ENCODE peak calls at places on chromosomes 3 and 15, in ten cellular contexts. One of them, this sample, is unnamed.

GRCh38 chr3:186594591-186595113 is 18.2 kb upstream of the AHSG start:
- DNase-seq in prostate gland: no peak
- DNase-seq in stomach: no peak
- DNase-seq in breast epithelium: no peak
- DNase-seq in sigmoid colon: no peak
- DNase-seq in transverse colon: no peak
- DNase-seq in GM23338: no peak
- DNase-seq in HL-60: no peak
- DNase-seq in endothelial cell of umbilical vein: no peak
- DNase-seq in SK-N-SH: no peak
- DNase-seq in this sample: no peak

GRCh38 chr3:14769531-14770325 is 49.0 kb upstream of the FGD5 start:
- DNase-seq in stomach: no peak
- DNase-seq in prostate gland: no peak
- DNase-seq in endothelial cell of umbilical vein: no peak
- DNase-seq in SK-N-SH: peak
- DNase-seq in sigmoid colon: no peak
- DNase-seq in GM23338: no peak
- DNase-seq in transverse colon: no peak
- DNase-seq in HL-60: no peak
- DNase-seq in breast epithelium: no peak
- DNase-seq in this sample: peak

GRCh38 chr3:118402971-118403370 is 631.7 kb downstream of the IGSF11 start:
- DNase-seq in HL-60: no peak
- DNase-seq in endothelial cell of umbilical vein: no peak
- DNase-seq in stomach: no peak
- DNase-seq in breast epithelium: no peak
- DNase-seq in transverse colon: no peak
- DNase-seq in SK-N-SH: no peak
- DNase-seq in GM23338: no peak
- DNase-seq in sigmoid colon: no peak
- DNase-seq in prostate gland: no peak
- DNase-seq in this sample: no peak

GRCh38 chr3:138442996-138443395 is 8.6 kb downstream of the ESYT3 start:
- DNase-seq in prostate gland: no peak
- DNase-seq in sigmoid colon: no peak
- DNase-seq in GM23338: no peak
- DNase-seq in endothelial cell of umbilical vein: no peak
- DNase-seq in HL-60: no peak
- DNase-seq in breast epithelium: no peak
- DNase-seq in stomach: no peak
- DNase-seq in SK-N-SH: no peak
- DNase-seq in transverse colon: no peak
- DNase-seq in this sample: no peak

GRCh38 chr15:62649793-62650420 is 392.6 kb upstream of the TPM1 start:
- DNase-seq in transverse colon: no peak
- DNase-seq in stomach: no peak
- DNase-seq in endothelial cell of umbilical vein: no peak
- DNase-seq in sigmoid colon: peak
- DNase-seq in SK-N-SH: no peak
- DNase-seq in GM23338: no peak
- DNase-seq in breast epithelium: no peak
- DNase-seq in prostate gland: no peak
- DNase-seq in HL-60: no peak
- DNase-seq in this sample: no peak

GRCh38 chr15:51755790-51756189 is 4.4 kb downstream of the TMOD2 start:
- DNase-seq in prostate gland: no peak
- DNase-seq in endothelial cell of umbilical vein: no peak
- DNase-seq in GM23338: no peak
- DNase-seq in SK-N-SH: no peak
- DNase-seq in transverse colon: no peak
- DNase-seq in breast epithelium: no peak
- DNase-seq in sigmoid colon: no peak
- DNase-seq in stomach: no peak
- DNase-seq in HL-60: no peak
- DNase-seq in this sample: no peak

GRCh38 chr3:77885381-77885780 is 845.5 kb downstream of the ROBO2 start:
- DNase-seq in transverse colon: no peak
- DNase-seq in GM23338: no peak
- DNase-seq in sigmoid colon: no peak
- DNase-seq in HL-60: no peak
- DNase-seq in endothelial cell of umbilical vein: no peak
- DNase-seq in stomach: no peak
- DNase-seq in breast epithelium: no peak
- DNase-seq in prostate gland: no peak
- DNase-seq in SK-N-SH: no peak
- DNase-seq in this sample: no peak

GRCh38 chr15:89187301-89187700 is 34.1 kb downstream of the RLBP1 start:
- DNase-seq in endothelial cell of umbilical vein: no peak
- DNase-seq in HL-60: no peak
- DNase-seq in breast epithelium: no peak
- DNase-seq in transverse colon: no peak
- DNase-seq in SK-N-SH: no peak
- DNase-seq in stomach: no peak
- DNase-seq in prostate gland: no peak
- DNase-seq in sigmoid colon: no peak
- DNase-seq in GM23338: no peak
- DNase-seq in this sample: no peak

GRCh38 chr15:48868549-48868948 is 9.4 kb upstream of the EID1 start:
- DNase-seq in sigmoid colon: no peak
- DNase-seq in breast epithelium: no peak
- DNase-seq in prostate gland: no peak
- DNase-seq in GM23338: no peak
- DNase-seq in SK-N-SH: no peak
- DNase-seq in stomach: no peak
- DNase-seq in HL-60: no peak
- DNase-seq in transverse colon: no peak
- DNase-seq in endothelial cell of umbilical vein: peak
- DNase-seq in this sample: no peak

GRCh38 chr15:48872632-48873031 is 5.3 kb upstream of the EID1 start:
- DNase-seq in HL-60: no peak
- DNase-seq in transverse colon: no peak
- DNase-seq in SK-N-SH: no peak
- DNase-seq in breast epithelium: no peak
- DNase-seq in GM23338: no peak
- DNase-seq in sigmoid colon: no peak
- DNase-seq in endothelial cell of umbilical vein: no peak
- DNase-seq in stomach: no peak
- DNase-seq in prostate gland: no peak
- DNase-seq in this sample: no peak

GRCh38 chr15:48869966-48870365 is 8.0 kb upstream of the EID1 start:
- DNase-seq in SK-N-SH: no peak
- DNase-seq in stomach: no peak
- DNase-seq in GM23338: no peak
- DNase-seq in sigmoid colon: no peak
- DNase-seq in breast epithelium: no peak
- DNase-seq in HL-60: no peak
- DNase-seq in transverse colon: no peak
- DNase-seq in prostate gland: no peak
- DNase-seq in endothelial cell of umbilical vein: no peak
- DNase-seq in this sample: no peak

GRCh38 chr15:48868018-48868417 is 9.9 kb upstream of the EID1 start:
- DNase-seq in stomach: no peak
- DNase-seq in breast epithelium: no peak
- DNase-seq in HL-60: no peak
- DNase-seq in prostate gland: no peak
- DNase-seq in endothelial cell of umbilical vein: no peak
- DNase-seq in transverse colon: no peak
- DNase-seq in SK-N-SH: no peak
- DNase-seq in GM23338: no peak
- DNase-seq in sigmoid colon: no peak
- DNase-seq in this sample: no peak

GRCh38 chr15:48871536-48871935 is 6.4 kb upstream of the EID1 start:
- DNase-seq in prostate gland: no peak
- DNase-seq in breast epithelium: no peak
- DNase-seq in GM23338: no peak
- DNase-seq in sigmoid colon: no peak
- DNase-seq in SK-N-SH: no peak
- DNase-seq in HL-60: no peak
- DNase-seq in transverse colon: no peak
- DNase-seq in endothelial cell of umbilical vein: no peak
- DNase-seq in stomach: no peak
- DNase-seq in this sample: no peak
- TF ChIP-seq POLR2AphosphoS5 in prostate gland: no peak
- TF ChIP-seq POLR2AphosphoS5 in breast epithelium: no peak
- TF ChIP-seq POLR2AphosphoS5 in GM23338: no peak
- TF ChIP-seq POLR2AphosphoS5 in sigmoid colon: no peak
- TF ChIP-seq POLR2AphosphoS5 in SK-N-SH: no peak
- TF ChIP-seq POLR2AphosphoS5 in HL-60: no peak
- TF ChIP-seq POLR2AphosphoS5 in transverse colon: no peak
- TF ChIP-seq POLR2AphosphoS5 in endothelial cell of umbilical vein: no peak
- TF ChIP-seq POLR2AphosphoS5 in stomach: no peak
- TF ChIP-seq POLR2AphosphoS5 in this sample: no peak

GRCh38 chr15:46677491-46677890 is 1039.8 kb upstream of the SEMA6D start:
- DNase-seq in prostate gland: no peak
- DNase-seq in SK-N-SH: no peak
- DNase-seq in HL-60: no peak
- DNase-seq in transverse colon: no peak
- DNase-seq in breast epithelium: no peak
- DNase-seq in endothelial cell of umbilical vein: no peak
- DNase-seq in GM23338: peak
- DNase-seq in stomach: no peak
- DNase-seq in sigmoid colon: no peak
- DNase-seq in this sample: no peak

GRCh38 chr15:46685681-46686080 is 1031.6 kb upstream of the SEMA6D start:
- DNase-seq in prostate gland: no peak
- DNase-seq in sigmoid colon: no peak
- DNase-seq in stomach: no peak
- DNase-seq in transverse colon: no peak
- DNase-seq in GM23338: no peak
- DNase-seq in endothelial cell of umbilical vein: no peak
- DNase-seq in HL-60: no peak
- DNase-seq in breast epithelium: no peak
- DNase-seq in SK-N-SH: no peak
- DNase-seq in this sample: no peak

GRCh38 chr15:46685096-46685495 is 1032.2 kb upstream of the SEMA6D start:
- DNase-seq in HL-60: no peak
- DNase-seq in SK-N-SH: no peak
- DNase-seq in endothelial cell of umbilical vein: no peak
- DNase-seq in sigmoid colon: no peak
- DNase-seq in prostate gland: no peak
- DNase-seq in GM23338: no peak
- DNase-seq in stomach: no peak
- DNase-seq in transverse colon: no peak
- DNase-seq in breast epithelium: no peak
- DNase-seq in this sample: no peak

GRCh38 chr15:46682969-46683791 is 1034.1 kb upstream of the SEMA6D start:
- DNase-seq in endothelial cell of umbilical vein: no peak
- DNase-seq in transverse colon: peak
- DNase-seq in HL-60: no peak
- DNase-seq in sigmoid colon: no peak
- DNase-seq in breast epithelium: no peak
- DNase-seq in stomach: no peak
- DNase-seq in GM23338: no peak
- DNase-seq in prostate gland: no peak
- DNase-seq in SK-N-SH: no peak
- DNase-seq in this sample: no peak

GRCh38 chr15:46681901-46682300 is 1035.4 kb upstream of the SEMA6D start:
- DNase-seq in HL-60: no peak
- DNase-seq in SK-N-SH: no peak
- DNase-seq in breast epithelium: no peak
- DNase-seq in stomach: no peak
- DNase-seq in endothelial cell of umbilical vein: no peak
- DNase-seq in transverse colon: no peak
- DNase-seq in sigmoid colon: no peak
- DNase-seq in prostate gland: peak
- DNase-seq in GM23338: no peak
- DNase-seq in this sample: no peak
- TF ChIP-seq CTCF in HL-60: no peak
- TF ChIP-seq CTCF in SK-N-SH: no peak
- TF ChIP-seq CTCF in breast epithelium: no peak
- TF ChIP-seq CTCF in stomach: no peak
- TF ChIP-seq CTCF in endothelial cell of umbilical vein: no peak
- TF ChIP-seq CTCF in transverse colon: no peak
- TF ChIP-seq CTCF in sigmoid colon: no peak
- TF ChIP-seq CTCF in prostate gland: no peak
- TF ChIP-seq CTCF in GM23338: no peak
- TF ChIP-seq CTCF in this sample: no peak

GRCh38 chr15:57017024-57017423 is 98.6 kb downstream of the TCF12 start:
- DNase-seq in prostate gland: no peak
- DNase-seq in endothelial cell of umbilical vein: peak
- DNase-seq in stomach: no peak
- DNase-seq in transverse colon: no peak
- DNase-seq in SK-N-SH: peak
- DNase-seq in sigmoid colon: no peak
- DNase-seq in GM23338: peak
- DNase-seq in HL-60: no peak
- DNase-seq in breast epithelium: no peak
- DNase-seq in this sample: no peak

GRCh38 chr15:57018151-57018550 is 99.7 kb downstream of the TCF12 start:
- DNase-seq in GM23338: no peak
- DNase-seq in breast epithelium: no peak
- DNase-seq in endothelial cell of umbilical vein: no peak
- DNase-seq in transverse colon: no peak
- DNase-seq in HL-60: no peak
- DNase-seq in stomach: no peak
- DNase-seq in prostate gland: no peak
- DNase-seq in SK-N-SH: no peak
- DNase-seq in sigmoid colon: no peak
- DNase-seq in this sample: no peak

GRCh38 chr15:57012557-57012956 is 94.1 kb downstream of the TCF12 start:
- DNase-seq in GM23338: no peak
- DNase-seq in HL-60: no peak
- DNase-seq in SK-N-SH: no peak
- DNase-seq in prostate gland: no peak
- DNase-seq in endothelial cell of umbilical vein: no peak
- DNase-seq in breast epithelium: no peak
- DNase-seq in sigmoid colon: no peak
- DNase-seq in transverse colon: no peak
- DNase-seq in stomach: no peak
- DNase-seq in this sample: no peak

GRCh38 chr15:57015897-57016296 is 97.5 kb downstream of the TCF12 start:
- DNase-seq in transverse colon: no peak
- DNase-seq in sigmoid colon: no peak
- DNase-seq in prostate gland: no peak
- DNase-seq in breast epithelium: no peak
- DNase-seq in endothelial cell of umbilical vein: no peak
- DNase-seq in GM23338: no peak
- DNase-seq in HL-60: no peak
- DNase-seq in SK-N-SH: no peak
- DNase-seq in stomach: no peak
- DNase-seq in this sample: no peak

GRCh38 chr15:57015360-57015759 is 96.9 kb downstream of the TCF12 start:
- DNase-seq in breast epithelium: no peak
- DNase-seq in sigmoid colon: no peak
- DNase-seq in endothelial cell of umbilical vein: no peak
- DNase-seq in transverse colon: no peak
- DNase-seq in GM23338: no peak
- DNase-seq in SK-N-SH: no peak
- DNase-seq in prostate gland: no peak
- DNase-seq in stomach: no peak
- DNase-seq in HL-60: no peak
- DNase-seq in this sample: no peak
- TF ChIP-seq POLR2AphosphoS5 in breast epithelium: no peak
- TF ChIP-seq POLR2AphosphoS5 in sigmoid colon: no peak
- TF ChIP-seq POLR2AphosphoS5 in endothelial cell of umbilical vein: no peak
- TF ChIP-seq POLR2AphosphoS5 in transverse colon: no peak
- TF ChIP-seq POLR2AphosphoS5 in GM23338: no peak
- TF ChIP-seq POLR2AphosphoS5 in SK-N-SH: no peak
- TF ChIP-seq POLR2AphosphoS5 in prostate gland: no peak
- TF ChIP-seq POLR2AphosphoS5 in stomach: no peak
- TF ChIP-seq POLR2AphosphoS5 in HL-60: no peak
- TF ChIP-seq POLR2AphosphoS5 in this sample: no peak

GRCh38 chr15:101441706-101442105 is 47.8 kb downstream of the PCSK6 start:
- DNase-seq in breast epithelium: no peak
- DNase-seq in stomach: no peak
- DNase-seq in transverse colon: no peak
- DNase-seq in endothelial cell of umbilical vein: no peak
- DNase-seq in SK-N-SH: no peak
- DNase-seq in HL-60: no peak
- DNase-seq in prostate gland: no peak
- DNase-seq in sigmoid colon: peak
- DNase-seq in GM23338: no peak
- DNase-seq in this sample: no peak

GRCh38 chr15:101445109-101445508 is 44.4 kb downstream of the PCSK6 start:
- DNase-seq in prostate gland: no peak
- DNase-seq in SK-N-SH: no peak
- DNase-seq in stomach: no peak
- DNase-seq in transverse colon: no peak
- DNase-seq in HL-60: no peak
- DNase-seq in sigmoid colon: no peak
- DNase-seq in endothelial cell of umbilical vein: no peak
- DNase-seq in GM23338: no peak
- DNase-seq in breast epithelium: no peak
- DNase-seq in this sample: no peak

GRCh38 chr15:101445562-101446526 is 43.7 kb downstream of the PCSK6 start:
- DNase-seq in transverse colon: no peak
- DNase-seq in sigmoid colon: peak
- DNase-seq in breast epithelium: no peak
- DNase-seq in stomach: peak
- DNase-seq in prostate gland: peak
- DNase-seq in GM23338: no peak
- DNase-seq in endothelial cell of umbilical vein: peak
- DNase-seq in SK-N-SH: no peak
- DNase-seq in HL-60: peak
- DNase-seq in this sample: peak

GRCh38 chr15:101442272-101442671 is 47.2 kb downstream of the PCSK6 start:
- DNase-seq in endothelial cell of umbilical vein: no peak
- DNase-seq in prostate gland: no peak
- DNase-seq in HL-60: no peak
- DNase-seq in GM23338: no peak
- DNase-seq in SK-N-SH: no peak
- DNase-seq in stomach: peak
- DNase-seq in transverse colon: no peak
- DNase-seq in sigmoid colon: no peak
- DNase-seq in breast epithelium: no peak
- DNase-seq in this sample: no peak

DNA sequence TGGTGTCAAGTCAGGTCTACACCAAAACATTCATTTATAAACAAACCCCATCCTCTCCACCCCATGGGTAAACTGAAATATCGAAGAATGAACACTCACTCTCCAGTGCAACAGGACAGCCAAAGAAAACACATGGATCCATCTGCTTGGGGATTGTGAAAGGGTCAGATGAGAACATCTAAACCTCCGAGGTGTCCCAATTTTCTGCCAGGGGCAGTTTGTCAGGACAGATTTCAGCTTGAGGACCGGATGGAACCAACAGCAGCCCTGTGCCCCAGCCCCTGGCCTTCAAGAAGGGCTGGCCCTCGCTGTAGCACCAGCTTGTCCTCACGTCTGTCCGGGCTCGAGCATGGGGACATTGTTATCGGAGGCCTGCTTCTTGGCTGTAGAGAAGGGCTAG is 45.5 kb downstream of the PCSK6 start:
- DNase-seq in SK-N-SH: no peak
- DNase-seq in sigmoid colon: peak
- DNase-seq in prostate gland: no peak
- DNase-seq in endothelial cell of umbilical vein: no peak
- DNase-seq in HL-60: no peak
- DNase-seq in breast epithelium: no peak
- DNase-seq in transverse colon: no peak
- DNase-seq in GM23338: no peak
- DNase-seq in stomach: peak
- DNase-seq in this sample: no peak
- TF ChIP-seq CTCF in SK-N-SH: no peak
- TF ChIP-seq CTCF in sigmoid colon: no peak
- TF ChIP-seq CTCF in prostate gland: no peak
- TF ChIP-seq CTCF in endothelial cell of umbilical vein: no peak
- TF ChIP-seq CTCF in HL-60: no peak
- TF ChIP-seq CTCF in breast epithelium: no peak
- TF ChIP-seq CTCF in transverse colon: no peak
- TF ChIP-seq CTCF in GM23338: no peak
- TF ChIP-seq CTCF in stomach: no peak
- TF ChIP-seq CTCF in this sample: no peak

This sample was measured in spleen.